ENCODE peak calls at places on chromosomes 13 and 19, in six cellular contexts. K is K562, G is H1, Y is HepG2, W is SK-N-SH, U is GM12878. F is an unnamed sample.

GRCh38 chr13:44259045-44260042 is 114.3 kb upstream of the SERP2 start:
- DNase-seq in K (peak), G (no peak), Y (no peak), W (peak), U (peak), F (peak)

GRCh38 chr13:86882835-86883234 is 788.3 kb upstream of the SLITRK5 start:
- DNase-seq in K (no peak), G (no peak), Y (peak), W (no peak), U (no peak), F (no peak)

GRCh38 chr19:45442927-45443461 is 19.3 kb upstream of the ERCC1 start:
- DNase-seq in K (peak), G (no peak), Y (no peak), W (peak), U (no peak), F (peak)

GRCh38 chr19:45742969-45743368 is 9.7 kb downstream of the MEIOSIN start:
- DNase-seq in K (no peak), G (no peak), Y (no peak), W (no peak), U (no peak), F (no peak)

GRCh38 chr13:97194473-97194872 is 27.7 kb upstream of the MBNL2 start:
- DNase-seq in K (no peak), G (no peak), Y (no peak), W (no peak), U (no peak), F (no peak)

GRCh38 chr19:39515551-39516191 is 732 bp downstream of the SELENOV start:
- DNase-seq in K (no peak), G (no peak), Y (no peak), W (no peak), U (no peak), F (no peak)

GRCh38 chr13:73451120-73452029 is 392.6 kb downstream of the KLF5 start:
- DNase-seq in K (no peak), G (no peak), Y (peak), W (no peak), U (no peak), F (no peak)

GRCh38 chr19:10566658-10567410 is 1.0 kb upstream of the KRI1 start:
- DNase-seq in K (no peak), G (no peak), Y (no peak), W (no peak), U (peak), F (no peak)

GRCh38 chr13:50188696-50189095 is 173.5 kb downstream of the KCNRG start:
- DNase-seq in K (no peak), G (no peak), Y (no peak), W (no peak), U (no peak), F (no peak)

GRCh38 chr13:21823949-21824348 is 153.1 kb downstream of the FGF9 start:
- DNase-seq in K (no peak), G (no peak), Y (no peak), W (no peak), U (no peak), F (no peak)

GRCh38 chr19:42280761-42281174 is 11.7 kb downstream of the CIC start:
- DNase-seq in K (no peak), G (no peak), Y (no peak), W (peak), U (no peak), F (no peak)

GRCh38 chr19:6464070-6464873 is at the start of gene CRB3:
- DNase-seq in K (no peak), G (peak), Y (peak), W (no peak), U (no peak), F (no peak)

GRCh38 chr13:23724196-23724970 is 154.2 kb downstream of the TNFRSF19 start:
- DNase-seq in K (no peak), G (no peak), Y (no peak), W (no peak), U (no peak), F (no peak)

DNA sequence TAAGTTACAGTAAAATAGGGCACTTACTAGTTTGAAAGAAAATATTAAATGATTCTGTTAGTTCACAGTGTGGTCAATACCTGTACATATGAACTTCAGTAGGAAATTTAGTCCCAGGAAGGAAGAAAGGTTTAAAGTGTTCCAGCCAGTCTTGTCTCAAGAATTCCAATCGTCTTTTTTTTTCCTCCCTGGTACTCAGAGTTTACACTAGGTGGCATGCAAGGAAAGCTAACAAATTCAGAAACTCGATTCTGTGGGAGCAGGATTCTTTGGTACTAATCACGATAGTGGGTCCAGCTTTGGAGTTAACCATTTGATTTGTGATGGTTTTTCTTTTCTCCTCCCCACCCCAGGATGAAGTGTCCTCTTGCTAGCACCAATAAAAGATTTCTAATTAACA is 43.6 kb downstream of the POLR1D start:
- DNase-seq in K (no peak), G (no peak), Y (no peak), W (no peak), U (no peak), F (no peak)
- TF ChIP-seq CTCF in K (peak), G (no peak), Y (no peak), W (peak), U (no peak), F (no peak)

GRCh38 chr19:18119243-18120105 is 21.9 kb downstream of the MAST3 start:
- DNase-seq in K (peak), G (no peak), Y (no peak), W (no peak), U (no peak), F (no peak)
- H3K4me3 ChIP-seq in K (no peak), G (no peak), Y (no peak), W (no peak), U (peak), F (no peak)

GRCh38 chr19:4372630-4373367 is 27.5 kb downstream of the SH3GL1 start:
- DNase-seq in K (no peak), G (no peak), Y (no peak), W (no peak), U (no peak), F (no peak)

GRCh38 chr19:4375164-4375619 is 25.2 kb downstream of the SH3GL1 start:
- DNase-seq in K (peak), G (peak), Y (peak), W (peak), U (no peak), F (no peak)

GRCh38 chr19:4373601-4374441 is 26.5 kb downstream of the SH3GL1 start:
- DNase-seq in K (no peak), G (no peak), Y (no peak), W (no peak), U (no peak), F (no peak)

GRCh38 chr19:4375620-4376228 is 24.6 kb downstream of the SH3GL1 start:
- DNase-seq in K (peak), G (no peak), Y (peak), W (peak), U (peak), F (peak)

GRCh38 chr19:4374451-4375163 is 25.7 kb downstream of the SH3GL1 start:
- DNase-seq in K (peak), G (no peak), Y (peak), W (no peak), U (no peak), F (peak)
- TF ChIP-seq GABPA in K (peak), G (no peak), Y (peak), W (no peak), U (no peak), F (no peak)

DNA sequence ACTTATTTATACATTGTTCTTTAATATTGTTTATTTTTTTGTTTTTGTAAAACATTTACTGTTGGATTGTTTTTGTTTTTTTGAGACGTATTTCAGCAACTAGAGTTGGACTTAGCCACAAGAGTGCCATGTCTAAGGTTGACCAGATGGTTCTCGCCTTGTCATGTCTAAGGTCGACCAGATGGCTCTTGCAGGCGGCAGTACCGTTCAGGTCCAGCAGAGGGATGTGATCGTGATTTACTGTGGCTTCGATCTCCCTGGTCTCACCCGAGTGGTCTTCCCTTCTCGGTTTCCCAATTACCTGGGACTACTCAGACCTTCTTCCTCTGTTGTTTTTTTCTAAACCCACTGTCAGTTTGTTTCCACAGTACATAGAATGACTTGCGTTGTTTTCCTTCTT is 1438.6 kb downstream of the UQCRFS1 start:
- DNase-seq in K (peak), G (no peak), Y (no peak), W (no peak), U (no peak), F (peak)
- TF ChIP-seq CTCF in K (no peak), G (peak), Y (no peak), W (peak), U (no peak), F (no peak)

GRCh38 chr19:58055483-58055874 is 3.6 kb upstream of the ZNF135 start:
- DNase-seq in K (no peak), G (no peak), Y (no peak), W (no peak), U (no peak), F (no peak)
- H3K4me3 ChIP-seq in K (no peak), G (no peak), Y (no peak), W (no peak), U (no peak), F (no peak)

GRCh38 chr19:1087813-1088418 is 7.3 kb downstream of the POLR2E start:
- DNase-seq in K (no peak), G (no peak), Y (no peak), W (no peak), U (no peak), F (peak)
- TF ChIP-seq GABPA in K (no peak), G (no peak), Y (no peak), W (no peak), U (no peak), F (no peak)

F was measured in HL-60.